ENCODE peak calls at places on chromosome 1, in six cellular contexts. One of them, this sample, is unnamed.

GRCh38 chr1:201845331-201846083 is 16.6 kb downstream of the IPO9 start:
- DNase-seq in spleen: no peak
- DNase-seq in left ventricle myocardium inferior: no peak
- DNase-seq in BE2C: no peak
- DNase-seq in colonic mucosa: no peak
- DNase-seq in lower lobe of right lung: no peak
- DNase-seq in this sample: no peak

GRCh38 chr1:85278853-85279314 is 2.5 kb upstream of the BCL10 start:
- DNase-seq in left ventricle myocardium inferior: no peak
- DNase-seq in colonic mucosa: peak; percentile 86
- DNase-seq in spleen: no peak
- DNase-seq in BE2C: no peak
- DNase-seq in lower lobe of right lung: no peak
- DNase-seq in this sample: peak; percentile 27

GRCh38 chr1:81801834-81802531 is 1.2 kb downstream of the ADGRL2 start:
- DNase-seq in BE2C: peak; percentile 32
- DNase-seq in left ventricle myocardium inferior: peak; percentile 29
- DNase-seq in spleen: no peak
- DNase-seq in lower lobe of right lung: peak; percentile 44
- DNase-seq in colonic mucosa: peak; percentile 34
- DNase-seq in this sample: peak; percentile 38

GRCh38 chr1:182990413-182991144 is 32.6 kb upstream of the LAMC1 start:
- DNase-seq in colonic mucosa: no peak
- DNase-seq in BE2C: no peak
- DNase-seq in left ventricle myocardium inferior: no peak
- DNase-seq in lower lobe of right lung: no peak
- DNase-seq in spleen: no peak
- DNase-seq in this sample: no peak

GRCh38 chr1:112510340-112510739 is 1.6 kb downstream of the WNT2B start:
- DNase-seq in spleen: no peak
- DNase-seq in left ventricle myocardium inferior: no peak
- DNase-seq in lower lobe of right lung: no peak
- DNase-seq in colonic mucosa: no peak
- DNase-seq in BE2C: no peak
- DNase-seq in this sample: no peak

GRCh38 chr1:198278922-198279321 is 122.1 kb downstream of the NEK7 start:
- DNase-seq in BE2C: no peak
- DNase-seq in colonic mucosa: no peak
- DNase-seq in left ventricle myocardium inferior: no peak
- DNase-seq in lower lobe of right lung: no peak
- DNase-seq in spleen: no peak
- DNase-seq in this sample: no peak

GRCh38 chr1:72241397-72241796 is 40.9 kb downstream of the NEGR1 start:
- DNase-seq in BE2C: no peak
- DNase-seq in left ventricle myocardium inferior: no peak
- DNase-seq in spleen: no peak
- DNase-seq in colonic mucosa: no peak
- DNase-seq in lower lobe of right lung: no peak
- DNase-seq in this sample: no peak

GRCh38 chr1:63703661-63704060 is 70.2 kb upstream of the ROR1 start:
- DNase-seq in colonic mucosa: no peak
- DNase-seq in spleen: no peak
- DNase-seq in BE2C: no peak
- DNase-seq in left ventricle myocardium inferior: no peak
- DNase-seq in lower lobe of right lung: no peak
- DNase-seq in this sample: no peak

GRCh38 chr1:245220381-245220985 is 65.7 kb downstream of the KIF26B start:
- DNase-seq in left ventricle myocardium inferior: no peak
- DNase-seq in BE2C: no peak
- DNase-seq in colonic mucosa: no peak
- DNase-seq in lower lobe of right lung: no peak
- DNase-seq in spleen: no peak
- DNase-seq in this sample: no peak

GRCh38 chr1:206456577-206457375 is 13.5 kb upstream of the IKBKE start:
- DNase-seq in left ventricle myocardium inferior: no peak
- DNase-seq in BE2C: no peak
- DNase-seq in spleen: no peak
- DNase-seq in lower lobe of right lung: no peak
- DNase-seq in colonic mucosa: no peak
- DNase-seq in this sample: no peak

GRCh38 chr1:206797534-206798383 is 25.5 kb upstream of the IL10 start:
- DNase-seq in lower lobe of right lung: no peak
- DNase-seq in colonic mucosa: no peak
- DNase-seq in spleen: peak; percentile 80
- DNase-seq in BE2C: peak; percentile 37
- DNase-seq in left ventricle myocardium inferior: no peak
- DNase-seq in this sample: peak; percentile 63

GRCh38 chr1:4664601-4665000 is 10.2 kb downstream of the AJAP1 start:
- DNase-seq in BE2C: no peak
- DNase-seq in colonic mucosa: no peak
- DNase-seq in lower lobe of right lung: no peak
- DNase-seq in spleen: no peak
- DNase-seq in left ventricle myocardium inferior: no peak
- DNase-seq in this sample: no peak

GRCh38 chr1:15952317-15953258 is 23.3 kb downstream of the ZBTB17 start:
- DNase-seq in lower lobe of right lung: no peak
- DNase-seq in BE2C: peak; percentile 42
- DNase-seq in spleen: peak; percentile 61
- DNase-seq in left ventricle myocardium inferior: no peak
- DNase-seq in colonic mucosa: no peak
- DNase-seq in this sample: no peak

GRCh38 chr1:65065535-65066378 is 82.2 kb upstream of the AK4 start:
- DNase-seq in spleen: peak; percentile 83
- DNase-seq in lower lobe of right lung: peak; percentile 55
- DNase-seq in colonic mucosa: peak; percentile 71
- DNase-seq in BE2C: no peak
- DNase-seq in left ventricle myocardium inferior: peak; percentile 44
- DNase-seq in this sample: peak; percentile 70

GRCh38 chr1:20291621-20292020 is 946 bp downstream of the VWA5B1 start:
- DNase-seq in colonic mucosa: no peak
- DNase-seq in lower lobe of right lung: no peak
- DNase-seq in left ventricle myocardium inferior: no peak
- DNase-seq in spleen: no peak
- DNase-seq in BE2C: no peak
- DNase-seq in this sample: no peak

GRCh38 chr1:155990340-155990739 is 12.0 kb upstream of the ARHGEF2 start:
- DNase-seq in BE2C: no peak
- DNase-seq in left ventricle myocardium inferior: no peak
- DNase-seq in colonic mucosa: no peak
- DNase-seq in spleen: no peak
- DNase-seq in lower lobe of right lung: no peak
- DNase-seq in this sample: no peak

GRCh38 chr1:232589111-232589808 is 40.7 kb downstream of the SIPA1L2 start:
- DNase-seq in lower lobe of right lung: no peak
- DNase-seq in spleen: no peak
- DNase-seq in left ventricle myocardium inferior: no peak
- DNase-seq in BE2C: no peak
- DNase-seq in colonic mucosa: no peak
- DNase-seq in this sample: no peak

GRCh38 chr1:231106347-231106746 is 55.5 kb upstream of the TRIM67 start:
- DNase-seq in BE2C: no peak
- DNase-seq in lower lobe of right lung: no peak
- DNase-seq in colonic mucosa: no peak
- DNase-seq in left ventricle myocardium inferior: no peak
- DNase-seq in spleen: no peak
- DNase-seq in this sample: no peak

GRCh38 chr1:246795094-246795671 is 71.0 kb downstream of the SCCPDH start:
- DNase-seq in left ventricle myocardium inferior: peak; percentile 39
- DNase-seq in spleen: no peak
- DNase-seq in colonic mucosa: no peak
- DNase-seq in BE2C: no peak
- DNase-seq in lower lobe of right lung: no peak
- DNase-seq in this sample: no peak

GRCh38 chr1:159924025-159924790 is 1.1 kb downstream of the TAGLN2 start:
- DNase-seq in BE2C: peak; percentile 69
- DNase-seq in colonic mucosa: peak; percentile 90
- DNase-seq in left ventricle myocardium inferior: peak; percentile 90
- DNase-seq in spleen: peak; percentile 94
- DNase-seq in lower lobe of right lung: peak; percentile 94
- DNase-seq in this sample: peak; percentile 92

GRCh38 chr1:8661185-8662110 is 156.0 kb downstream of the RERE start:
- DNase-seq in spleen: no peak
- DNase-seq in lower lobe of right lung: no peak
- DNase-seq in colonic mucosa: peak; percentile 35
- DNase-seq in left ventricle myocardium inferior: no peak
- DNase-seq in BE2C: no peak
- DNase-seq in this sample: peak; percentile 55

GRCh38 chr1:39268112-39268581 is 63.7 kb downstream of the MACF1 start:
- DNase-seq in lower lobe of right lung: no peak
- DNase-seq in BE2C: no peak
- DNase-seq in left ventricle myocardium inferior: no peak
- DNase-seq in spleen: no peak
- DNase-seq in colonic mucosa: no peak
- DNase-seq in this sample: peak; percentile 46

GRCh38 chr1:44636067-44636466 is 38.2 kb downstream of the TMEM53 start:
- DNase-seq in left ventricle myocardium inferior: no peak
- DNase-seq in BE2C: no peak
- DNase-seq in spleen: no peak
- DNase-seq in colonic mucosa: no peak
- DNase-seq in lower lobe of right lung: no peak
- DNase-seq in this sample: no peak
- H3K4me3 ChIP-seq in left ventricle myocardium inferior: no peak overlapping the region
- H3K4me3 ChIP-seq in BE2C: no peak overlapping the region
- H3K4me3 ChIP-seq in spleen: no peak overlapping the region
- H3K4me3 ChIP-seq in colonic mucosa: no peak overlapping the region
- H3K4me3 ChIP-seq in lower lobe of right lung: no peak overlapping the region
- H3K4me3 ChIP-seq in this sample: no peak overlapping the region

GRCh38 chr1:225746361-225747179 is 31.1 kb upstream of the SRP9 start:
- DNase-seq in colonic mucosa: peak; percentile 79
- DNase-seq in lower lobe of right lung: peak; percentile 56
- DNase-seq in BE2C: peak; percentile 43
- DNase-seq in spleen: no peak
- DNase-seq in left ventricle myocardium inferior: peak; percentile 69
- DNase-seq in this sample: peak; percentile 82
- TF ChIP-seq CTCF in colonic mucosa: no peak
- TF ChIP-seq CTCF in lower lobe of right lung: no peak
- TF ChIP-seq CTCF in BE2C: no peak
- TF ChIP-seq CTCF in spleen: no peak
- TF ChIP-seq CTCF in left ventricle myocardium inferior: peak; percentile 50
- TF ChIP-seq CTCF in this sample: no peak

GRCh38 chr1:24992761-24993211 is 62.7 kb upstream of the RUNX3 start:
- DNase-seq in BE2C: no peak
- DNase-seq in spleen: peak; percentile 68
- DNase-seq in left ventricle myocardium inferior: no peak
- DNase-seq in lower lobe of right lung: no peak
- DNase-seq in colonic mucosa: no peak
- DNase-seq in this sample: no peak

GRCh38 chr1:24990796-24991195 is 60.7 kb upstream of the RUNX3 start:
- DNase-seq in lower lobe of right lung: no peak
- DNase-seq in colonic mucosa: no peak
- DNase-seq in left ventricle myocardium inferior: no peak
- DNase-seq in BE2C: no peak
- DNase-seq in spleen: peak; percentile 58
- DNase-seq in this sample: no peak

GRCh38 chr1:24993871-24994270 is 63.8 kb upstream of the RUNX3 start:
- DNase-seq in BE2C: no peak
- DNase-seq in left ventricle myocardium inferior: no peak
- DNase-seq in colonic mucosa: no peak
- DNase-seq in lower lobe of right lung: no peak
- DNase-seq in spleen: peak; percentile 61
- DNase-seq in this sample: no peak

GRCh38 chr1:24991242-24992037 is 61.4 kb upstream of the RUNX3 start:
- DNase-seq in BE2C: no peak
- DNase-seq in left ventricle myocardium inferior: no peak
- DNase-seq in spleen: peak; percentile 61
- DNase-seq in lower lobe of right lung: no peak
- DNase-seq in colonic mucosa: no peak
- DNase-seq in this sample: no peak

GRCh38 chr1:24992124-24992760 is 62.2 kb upstream of the RUNX3 start:
- DNase-seq in left ventricle myocardium inferior: no peak
- DNase-seq in lower lobe of right lung: no peak
- DNase-seq in colonic mucosa: no peak
- DNase-seq in BE2C: no peak
- DNase-seq in spleen: peak; percentile 71
- DNase-seq in this sample: no peak
- H3K4me1 ChIP-seq in left ventricle myocardium inferior: no peaks in the 10 kb centered on the region
- H3K4me1 ChIP-seq in lower lobe of right lung: no peaks in the 10 kb centered on the region
- H3K4me1 ChIP-seq in colonic mucosa: no peaks in the 10 kb centered on the region
- H3K4me1 ChIP-seq in BE2C: no peaks in the 10 kb centered on the region
- H3K4me1 ChIP-seq in spleen: peaks cover 28% of the 10 kb centered on the region
- H3K4me1 ChIP-seq in this sample: no peaks in the 10 kb centered on the region

DNA sequence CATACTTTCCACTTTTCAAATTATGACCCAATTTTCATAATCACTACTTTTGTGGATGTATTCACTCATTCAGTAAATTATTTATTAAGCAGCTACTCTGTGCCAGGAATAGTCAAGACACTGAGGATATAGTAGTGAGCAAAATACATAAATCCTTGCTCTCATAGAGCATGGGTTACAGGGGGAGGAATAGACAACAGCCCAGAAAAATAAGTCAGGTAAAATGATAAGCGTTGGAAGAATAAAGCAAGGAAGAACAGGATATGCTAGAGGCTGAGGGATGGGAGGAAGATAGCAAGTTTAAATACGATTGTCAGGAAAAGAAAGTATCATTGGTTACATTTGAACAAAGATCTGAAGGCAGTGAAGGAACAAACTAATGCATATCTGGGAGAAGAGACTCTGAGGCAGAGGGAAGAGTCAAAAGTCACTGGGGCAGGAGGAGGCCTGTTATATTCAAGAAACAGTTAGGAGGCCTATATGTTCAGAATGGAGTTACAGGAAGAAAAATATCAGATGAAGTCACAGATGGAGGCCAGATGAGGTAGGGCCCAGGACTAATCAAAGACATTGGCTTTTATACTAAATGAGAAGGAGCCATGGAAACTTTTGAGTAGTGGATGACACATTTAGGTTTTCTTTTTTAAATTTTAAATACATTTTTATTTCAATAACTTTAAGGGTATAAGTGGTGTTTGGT is 42.9 kb downstream of the SEC22B start:
- DNase-seq in lower lobe of right lung: no peak
- DNase-seq in left ventricle myocardium inferior: no peak
- DNase-seq in spleen: no peak
- DNase-seq in colonic mucosa: no peak
- DNase-seq in BE2C: no peak
- DNase-seq in this sample: no peak
- H3K4me3 ChIP-seq in lower lobe of right lung: no peak overlapping the region
- H3K4me3 ChIP-seq in left ventricle myocardium inferior: no peak overlapping the region
- H3K4me3 ChIP-seq in spleen: no peak overlapping the region
- H3K4me3 ChIP-seq in colonic mucosa: no peak overlapping the region
- H3K4me3 ChIP-seq in BE2C: no peak overlapping the region
- H3K4me3 ChIP-seq in this sample: no peak overlapping the region

GRCh38 chr1:176118985-176119384 is 88.1 kb downstream of the COP1 start:
- DNase-seq in lower lobe of right lung: no peak
- DNase-seq in BE2C: no peak
- DNase-seq in colonic mucosa: no peak
- DNase-seq in spleen: no peak
- DNase-seq in left ventricle myocardium inferior: no peak
- DNase-seq in this sample: no peak

GRCh38 chr1:176122282-176122681 is 84.8 kb downstream of the COP1 start:
- DNase-seq in colonic mucosa: no peak
- DNase-seq in lower lobe of right lung: no peak
- DNase-seq in BE2C: no peak
- DNase-seq in left ventricle myocardium inferior: no peak
- DNase-seq in spleen: no peak
- DNase-seq in this sample: no peak

DNA sequence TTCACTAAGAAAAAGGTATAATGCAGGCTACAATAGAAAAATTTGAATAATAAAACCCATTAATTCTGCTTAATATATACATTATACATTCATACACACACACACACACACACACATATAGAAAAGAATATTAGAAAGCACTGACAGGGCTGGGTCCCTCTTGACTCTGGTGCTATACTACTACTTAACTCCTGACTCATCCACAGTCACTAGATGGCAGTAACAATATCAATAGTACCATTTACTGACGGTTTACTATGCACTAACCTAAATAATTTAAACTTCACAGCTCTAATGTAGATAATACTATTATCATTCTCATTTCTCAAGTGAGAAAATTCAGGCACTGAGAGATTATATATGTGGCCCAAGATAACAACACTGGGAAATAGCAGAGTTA is 87.5 kb downstream of the COP1 start:
- DNase-seq in left ventricle myocardium inferior: no peak
- DNase-seq in colonic mucosa: no peak
- DNase-seq in lower lobe of right lung: no peak
- DNase-seq in spleen: no peak
- DNase-seq in BE2C: no peak
- DNase-seq in this sample: no peak
- TF ChIP-seq CTCF in left ventricle myocardium inferior: peak; percentile 21
- TF ChIP-seq CTCF in colonic mucosa: no peak
- TF ChIP-seq CTCF in lower lobe of right lung: no peak
- TF ChIP-seq CTCF in spleen: no peak
- TF ChIP-seq CTCF in BE2C: peak; percentile 32
- TF ChIP-seq CTCF in this sample: no peak